ENCODE peak calls at places on chromosomes 16 and 17, in five cellular contexts. F, D, W, U and B are unnamed samples.
A peak's percentile ranks its signal among the peaks of the same experiment; 100 is the strongest.

GRCh38 chr16:70662991-70663523 is 16.7 kb downstream of the IL34 start:
- DNase-seq in W (no peak), F (peak; percentile 53), U (no peak), D (no peak), B (no peak)

GRCh38 chr17:28276011-28276410 is 43.0 kb upstream of the TMEM97 start:
- DNase-seq in D (no peak), W (no peak), U (no peak), F (no peak), B (no peak)

GRCh38 chr17:40598928-40599627 is 33.8 kb upstream of the CCR7 start:
- DNase-seq in F (no peak), W (peak; percentile 56), D (no peak), U (peak; percentile 25), B (peak; percentile 77)

GRCh38 chr17:59105852-59106462 is 723 bp downstream of the TRIM37 start:
- DNase-seq in F (peak; percentile 90), D (peak; percentile 39), U (peak; percentile 31), W (peak; percentile 50), B (peak; percentile 79)

GRCh38 chr17:77216435-77216980 is 75.7 kb downstream of the SEC14L1 start:
- DNase-seq in W (no peak), F (no peak), U (no peak), D (no peak), B (no peak)

GRCh38 chr16:56606688-56607618 is 1.4 kb upstream of the MT2A start:
- DNase-seq in U (peak; percentile 97), W (peak; percentile 98), F (peak; percentile 79), D (peak; percentile 100), B (no peak)

GRCh38 chr17:44940321-44940720 is 7.3 kb downstream of the KIF18B start:
- DNase-seq in D (peak; percentile 71), W (peak; percentile 26), U (no peak), F (no peak), B (no peak)

GRCh38 chr16:72838999-72839398 is 208.9 kb downstream of the ZFHX3 start:
- DNase-seq in F (no peak), W (no peak), U (no peak), D (no peak), B (no peak)

GRCh38 chr16:4800290-4801041 is 2.0 kb downstream of the ROGDI start:
- DNase-seq in D (no peak), F (peak; percentile 87), U (no peak), W (no peak), B (no peak)

GRCh38 chr17:4229627-4230026 is 34.2 kb downstream of the ANKFY1 start:
- DNase-seq in F (no peak), D (peak; percentile 89), W (peak; percentile 65), U (peak; percentile 61), B (no peak)

GRCh38 chr17:66312912-66313311 is 10.5 kb downstream of the PRKCA start:
- DNase-seq in U (no peak), F (no peak), W (no peak), D (no peak), B (no peak)

GRCh38 chr17:57924677-57925076 is 30.5 kb downstream of the CUEDC1 start:
- DNase-seq in F (no peak), D (no peak), U (no peak), W (no peak), B (no peak)

GRCh38 chr16:66924527-66925321 is 611 bp downstream of the RRAD start:
- DNase-seq in F (peak; percentile 89), W (no peak), U (no peak), D (no peak), B (peak; percentile 34)
- H3K4me3 ChIP-seq in F (peak overlapping the region; percentile 48), W (peak overlapping the region; percentile 48), U (peak overlapping the region; percentile 30), D (peak overlapping the region; percentile 50), B (no peak overlapping the region)

GRCh38 chr17:50559674-50560184 is 786 bp upstream of the CACNA1G start:
- DNase-seq in U (no peak), W (peak; percentile 38), F (no peak), D (peak; percentile 31), B (peak; percentile 48)
- H3K4me3 ChIP-seq in U (peak overlapping the region; percentile 35), W (peak overlapping the region; percentile 39), F (peak overlapping the region; percentile 51), D (peak overlapping the region; percentile 44), B (peak overlapping the region; percentile 62)

DNA sequence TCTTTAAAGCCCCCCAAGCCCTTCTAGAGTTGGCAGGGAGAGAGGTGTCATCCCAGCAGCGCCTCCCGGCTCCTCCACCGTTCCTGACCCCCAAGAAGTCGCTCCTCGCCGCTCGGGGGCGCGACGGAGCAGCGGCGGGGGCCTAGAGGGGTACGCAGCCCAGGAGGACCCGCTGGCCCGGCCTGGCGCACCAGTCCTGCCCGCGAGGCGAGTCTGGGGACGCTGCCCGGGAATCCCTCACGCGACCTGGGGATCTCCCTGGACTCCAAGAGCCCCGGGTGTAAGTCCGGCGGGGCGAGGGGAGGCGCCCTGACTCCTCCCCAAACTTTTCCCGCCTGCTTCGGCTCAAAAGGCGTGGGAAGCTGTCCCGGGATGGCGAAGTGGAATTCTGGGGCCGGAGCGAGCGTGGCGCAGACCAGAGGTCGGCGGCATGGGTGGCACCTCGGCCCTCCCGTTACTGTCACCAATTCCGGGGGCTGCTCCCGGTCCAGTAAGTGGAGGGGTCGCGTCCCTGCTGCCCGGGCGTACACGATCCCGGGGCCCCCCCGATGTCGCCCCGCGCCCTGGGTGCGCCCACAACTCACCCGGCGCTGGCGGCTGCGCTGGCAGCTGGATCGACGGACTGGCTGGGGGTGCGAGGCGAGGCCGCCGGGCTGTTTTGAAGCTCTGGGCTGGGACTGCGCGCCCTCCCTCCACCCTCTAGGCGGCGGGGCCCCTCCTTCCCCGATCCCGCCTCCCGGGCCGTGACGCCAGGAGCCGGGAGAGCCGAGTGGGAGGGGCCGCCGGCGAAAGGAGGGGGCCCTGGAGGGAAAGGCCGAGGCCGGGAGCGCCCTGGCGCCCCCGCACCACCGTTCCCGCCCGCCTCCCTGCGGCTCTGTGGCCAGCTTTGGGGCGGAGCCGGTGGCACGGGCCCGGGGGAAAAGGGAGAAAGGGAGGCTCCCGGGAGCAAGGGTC is at the start of gene EMP2:
- DNase-seq in D (peak; percentile 73), U (peak; percentile 68), F (peak; percentile 92), W (peak; percentile 51), B (no peak)
- H3K4me3 ChIP-seq in D (peak within 1 kb of the TSS; percentile 66), U (peak within 1 kb of the TSS; percentile 73), F (peak within 1 kb of the TSS; percentile 95), W (peak within 1 kb of the TSS; percentile 69), B (no peak within 1 kb of the TSS)

DNA sequence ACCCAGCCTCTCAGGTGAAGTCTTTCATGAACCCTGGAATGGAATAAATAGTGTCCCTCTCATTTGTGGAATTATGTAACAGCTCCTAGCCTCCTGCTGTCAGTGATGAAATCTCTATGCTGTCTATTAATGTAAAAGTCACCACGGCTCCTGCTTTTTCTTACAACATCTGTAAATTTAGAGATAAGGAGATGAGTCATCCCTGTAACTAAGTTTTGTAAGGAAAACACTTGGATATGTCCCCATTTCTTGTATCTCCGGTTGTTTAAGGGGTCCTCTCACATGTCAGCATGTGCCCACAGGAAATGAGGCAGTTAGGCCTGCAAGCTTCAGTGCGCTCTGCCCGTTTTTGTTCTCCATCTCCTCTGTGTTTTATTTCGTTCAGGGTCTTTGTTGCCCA is 2.8 kb upstream of the NAT9 start:
- DNase-seq in U (no peak), W (peak; percentile 84), F (no peak), D (peak; percentile 40), B (no peak)
- H3K4me3 ChIP-seq in U (no peak overlapping the region), W (no peak overlapping the region), F (no peak overlapping the region), D (no peak overlapping the region), B (no peak overlapping the region)

GRCh38 chr16:23131841-23132576 is 17.2 kb downstream of the USP31 start:
- DNase-seq in W (peak; percentile 56), U (peak; percentile 16), F (no peak), D (no peak), B (no peak)
- H3K4me3 ChIP-seq in W (no peak overlapping the region), U (no peak overlapping the region), F (no peak overlapping the region), D (no peak overlapping the region), B (no peak overlapping the region)

DNA sequence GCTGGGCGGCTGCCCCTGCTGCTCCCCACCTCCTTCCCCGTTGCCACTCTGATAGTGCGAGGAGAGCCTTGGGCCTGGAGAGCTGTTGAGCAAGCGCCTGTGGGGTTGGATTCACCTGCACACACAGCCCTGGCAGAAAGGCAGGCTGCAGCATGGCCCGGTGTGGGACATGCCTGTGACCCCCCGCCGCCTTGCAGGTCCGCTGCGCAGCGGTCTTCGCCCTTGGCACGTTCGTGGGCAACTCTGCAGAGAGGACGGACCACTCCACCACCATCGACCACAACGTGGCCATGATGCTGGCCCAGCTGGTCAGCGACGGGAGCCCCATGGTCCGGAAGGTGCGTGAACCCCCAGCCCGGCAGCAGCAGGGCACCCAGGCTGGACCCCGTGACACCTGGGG is 106.8 kb upstream of the CHMP6 start:
- DNase-seq in D (no peak), F (peak; percentile 57), U (no peak), W (no peak), B (no peak)
- H3K4me3 ChIP-seq in D (no peak overlapping the region), F (no peak overlapping the region), U (no peak overlapping the region), W (no peak overlapping the region), B (no peak overlapping the region)

GRCh38 chr17:41779954-41780353 is 6.6 kb downstream of the JUP start:
- DNase-seq in U (no peak), W (no peak), F (no peak), D (no peak), B (no peak)

GRCh38 chr17:41784207-41784744 is 2.2 kb downstream of the JUP start:
- DNase-seq in U (no peak), W (peak; percentile 74), F (no peak), D (peak; percentile 84), B (no peak)

GRCh38 chr17:41781404-41782110 is 5.0 kb downstream of the JUP start:
- DNase-seq in D (no peak), F (no peak), U (no peak), W (peak; percentile 59), B (no peak)

GRCh38 chr17:41785091-41785875 is 1.2 kb downstream of the JUP start:
- DNase-seq in U (no peak), D (peak; percentile 29), W (peak; percentile 70), F (no peak), B (no peak)

DNA sequence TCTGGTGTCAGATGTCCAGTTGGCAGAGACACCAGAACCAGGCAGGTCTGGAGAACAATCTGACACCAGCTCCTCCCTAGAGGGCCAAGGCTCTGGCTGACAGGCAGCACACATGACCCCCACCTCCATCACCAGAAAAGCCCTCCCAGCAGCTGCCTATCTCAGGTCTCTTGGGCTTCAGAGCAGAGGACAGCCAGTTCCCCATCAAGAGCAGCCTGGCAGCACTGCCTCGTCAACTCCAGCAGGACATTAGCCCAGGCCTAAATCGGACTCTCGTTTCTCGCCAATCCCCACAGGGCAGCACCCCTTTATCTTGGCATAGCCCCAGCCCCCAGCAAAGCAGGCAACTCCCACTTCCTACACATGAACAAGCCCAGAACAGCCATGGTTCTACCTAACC is 4.4 kb downstream of the JUP start:
- DNase-seq in W (no peak), U (no peak), D (no peak), F (no peak), B (no peak)
- H3K4me3 ChIP-seq in W (no peak overlapping the region), U (no peak overlapping the region), D (no peak overlapping the region), F (no peak overlapping the region), B (no peak overlapping the region)

GRCh38 chr17:42743595-42744282 is 1.1 kb downstream of the EZH1 start:
- DNase-seq in U (no peak), D (no peak), W (no peak), F (no peak), B (no peak)
- H3K4me3 ChIP-seq in U (peak overlapping the region; percentile 73), D (peak overlapping the region; percentile 83), W (peak overlapping the region; percentile 89), F (peak overlapping the region; percentile 56), B (peak overlapping the region; percentile 55)